ENCODE peak calls at places on chromosomes 3 and 15, in nine cellular contexts. One of them, this sample, is unnamed.
A peak's percentile ranks its signal among the peaks of the same experiment; 100 is the strongest.

GRCh38 chr3:15223684-15224575 is 17.9 kb downstream of the CAPN7 start:
- DNase-seq in Right ventricle myocardium superior: no peak
- DNase-seq in cardiac septum: no peak
- DNase-seq in stimulated activated CD4-positive, alpha-beta T cell treated with anti-CD3 and anti-CD28 coated beads, Interleukin-2, amount 100 ng/mL, for 48 hours: no peak
- DNase-seq in mesothelial cell of epicardium: no peak
- DNase-seq in activated effector memory CD4-positive, alpha-beta T cell treated with Interleukin-2 at 50 U/mL for 16 hours: no peak
- DNase-seq in H4: peak; percentile 23
- DNase-seq in nephron progenitor cell: no peak
- DNase-seq in heart left ventricle: no peak
- DNase-seq in this sample: no peak

GRCh38 chr15:78083687-78084358 is 6.3 kb upstream of the TBC1D2B start:
- DNase-seq in stimulated activated CD4-positive, alpha-beta T cell treated with anti-CD3 and anti-CD28 coated beads, Interleukin-2, amount 100 ng/mL, for 48 hours: no peak
- DNase-seq in nephron progenitor cell: no peak
- DNase-seq in activated effector memory CD4-positive, alpha-beta T cell treated with Interleukin-2 at 50 U/mL for 16 hours: no peak
- DNase-seq in Right ventricle myocardium superior: no peak
- DNase-seq in cardiac septum: no peak
- DNase-seq in H4: no peak
- DNase-seq in heart left ventricle: no peak
- DNase-seq in mesothelial cell of epicardium: no peak
- DNase-seq in this sample: no peak

GRCh38 chr15:32003558-32003957 is 26.8 kb upstream of the CHRNA7 start:
- DNase-seq in activated effector memory CD4-positive, alpha-beta T cell treated with Interleukin-2 at 50 U/mL for 16 hours: no peak
- DNase-seq in Right ventricle myocardium superior: no peak
- DNase-seq in nephron progenitor cell: no peak
- DNase-seq in cardiac septum: no peak
- DNase-seq in heart left ventricle: no peak
- DNase-seq in stimulated activated CD4-positive, alpha-beta T cell treated with anti-CD3 and anti-CD28 coated beads, Interleukin-2, amount 100 ng/mL, for 48 hours: no peak
- DNase-seq in H4: no peak
- DNase-seq in mesothelial cell of epicardium: no peak
- DNase-seq in this sample: no peak

GRCh38 chr15:67121725-67122600 is 56.6 kb downstream of the SMAD3 start:
- DNase-seq in Right ventricle myocardium superior: no peak
- DNase-seq in nephron progenitor cell: no peak
- DNase-seq in heart left ventricle: no peak
- DNase-seq in mesothelial cell of epicardium: no peak
- DNase-seq in activated effector memory CD4-positive, alpha-beta T cell treated with Interleukin-2 at 50 U/mL for 16 hours: no peak
- DNase-seq in stimulated activated CD4-positive, alpha-beta T cell treated with anti-CD3 and anti-CD28 coated beads, Interleukin-2, amount 100 ng/mL, for 48 hours: no peak
- DNase-seq in cardiac septum: no peak
- DNase-seq in H4: no peak
- DNase-seq in this sample: no peak

GRCh38 chr3:186368717-186369116 is 6.7 kb upstream of the DGKG start:
- DNase-seq in H4: no peak
- DNase-seq in nephron progenitor cell: no peak
- DNase-seq in heart left ventricle: no peak
- DNase-seq in activated effector memory CD4-positive, alpha-beta T cell treated with Interleukin-2 at 50 U/mL for 16 hours: no peak
- DNase-seq in stimulated activated CD4-positive, alpha-beta T cell treated with anti-CD3 and anti-CD28 coated beads, Interleukin-2, amount 100 ng/mL, for 48 hours: no peak
- DNase-seq in Right ventricle myocardium superior: no peak
- DNase-seq in cardiac septum: no peak
- DNase-seq in mesothelial cell of epicardium: no peak
- DNase-seq in this sample: no peak

GRCh38 chr15:78100886-78101285 is 8.5 kb downstream of the SH2D7 start:
- DNase-seq in mesothelial cell of epicardium: no peak
- DNase-seq in heart left ventricle: no peak
- DNase-seq in cardiac septum: no peak
- DNase-seq in activated effector memory CD4-positive, alpha-beta T cell treated with Interleukin-2 at 50 U/mL for 16 hours: no peak
- DNase-seq in nephron progenitor cell: no peak
- DNase-seq in stimulated activated CD4-positive, alpha-beta T cell treated with anti-CD3 and anti-CD28 coated beads, Interleukin-2, amount 100 ng/mL, for 48 hours: no peak
- DNase-seq in Right ventricle myocardium superior: no peak
- DNase-seq in H4: no peak
- DNase-seq in this sample: no peak

GRCh38 chr15:82789491-82789890 is 16.4 kb downstream of the FSD2 start:
- DNase-seq in Right ventricle myocardium superior: no peak
- DNase-seq in stimulated activated CD4-positive, alpha-beta T cell treated with anti-CD3 and anti-CD28 coated beads, Interleukin-2, amount 100 ng/mL, for 48 hours: no peak
- DNase-seq in heart left ventricle: no peak
- DNase-seq in nephron progenitor cell: no peak
- DNase-seq in H4: no peak
- DNase-seq in cardiac septum: no peak
- DNase-seq in activated effector memory CD4-positive, alpha-beta T cell treated with Interleukin-2 at 50 U/mL for 16 hours: no peak
- DNase-seq in mesothelial cell of epicardium: no peak
- DNase-seq in this sample: no peak

GRCh38 chr15:45458746-45459403 is 63.7 kb downstream of the SLC30A4 start:
- DNase-seq in mesothelial cell of epicardium: peak; percentile 57
- DNase-seq in H4: peak; percentile 33
- DNase-seq in nephron progenitor cell: peak; percentile 84
- DNase-seq in heart left ventricle: peak; percentile 44
- DNase-seq in cardiac septum: peak; percentile 81
- DNase-seq in Right ventricle myocardium superior: peak; percentile 71
- DNase-seq in stimulated activated CD4-positive, alpha-beta T cell treated with anti-CD3 and anti-CD28 coated beads, Interleukin-2, amount 100 ng/mL, for 48 hours: peak; percentile 86
- DNase-seq in activated effector memory CD4-positive, alpha-beta T cell treated with Interleukin-2 at 50 U/mL for 16 hours: peak; percentile 71
- DNase-seq in this sample: peak; percentile 78

GRCh38 chr3:194043516-194043915 is 92.4 kb upstream of the HES1 start:
- DNase-seq in activated effector memory CD4-positive, alpha-beta T cell treated with Interleukin-2 at 50 U/mL for 16 hours: no peak
- DNase-seq in stimulated activated CD4-positive, alpha-beta T cell treated with anti-CD3 and anti-CD28 coated beads, Interleukin-2, amount 100 ng/mL, for 48 hours: no peak
- DNase-seq in heart left ventricle: no peak
- DNase-seq in H4: no peak
- DNase-seq in cardiac septum: no peak
- DNase-seq in mesothelial cell of epicardium: no peak
- DNase-seq in nephron progenitor cell: no peak
- DNase-seq in Right ventricle myocardium superior: no peak
- DNase-seq in this sample: no peak

GRCh38 chr15:96334705-96335428 is 4.4 kb downstream of the NR2F2 start:
- DNase-seq in heart left ventricle: no peak
- DNase-seq in nephron progenitor cell: no peak
- DNase-seq in activated effector memory CD4-positive, alpha-beta T cell treated with Interleukin-2 at 50 U/mL for 16 hours: no peak
- DNase-seq in stimulated activated CD4-positive, alpha-beta T cell treated with anti-CD3 and anti-CD28 coated beads, Interleukin-2, amount 100 ng/mL, for 48 hours: no peak
- DNase-seq in H4: no peak
- DNase-seq in mesothelial cell of epicardium: no peak
- DNase-seq in cardiac septum: no peak
- DNase-seq in Right ventricle myocardium superior: no peak
- DNase-seq in this sample: no peak

GRCh38 chr3:51982352-51982837 is 940 bp upstream of the ACY1 start:
- DNase-seq in cardiac septum: no peak
- DNase-seq in heart left ventricle: no peak
- DNase-seq in mesothelial cell of epicardium: no peak
- DNase-seq in nephron progenitor cell: no peak
- DNase-seq in H4: peak; percentile 23
- DNase-seq in activated effector memory CD4-positive, alpha-beta T cell treated with Interleukin-2 at 50 U/mL for 16 hours: no peak
- DNase-seq in stimulated activated CD4-positive, alpha-beta T cell treated with anti-CD3 and anti-CD28 coated beads, Interleukin-2, amount 100 ng/mL, for 48 hours: no peak
- DNase-seq in Right ventricle myocardium superior: no peak
- DNase-seq in this sample: no peak

GRCh38 chr15:70378126-70379031 is 280.7 kb upstream of the TLE3 start:
- DNase-seq in nephron progenitor cell: no peak
- DNase-seq in cardiac septum: peak; percentile 47
- DNase-seq in Right ventricle myocardium superior: no peak
- DNase-seq in heart left ventricle: no peak
- DNase-seq in stimulated activated CD4-positive, alpha-beta T cell treated with anti-CD3 and anti-CD28 coated beads, Interleukin-2, amount 100 ng/mL, for 48 hours: no peak
- DNase-seq in activated effector memory CD4-positive, alpha-beta T cell treated with Interleukin-2 at 50 U/mL for 16 hours: no peak
- DNase-seq in H4: no peak
- DNase-seq in mesothelial cell of epicardium: no peak
- DNase-seq in this sample: no peak

GRCh38 chr3:196842567-196843434 is 24.9 kb upstream of the SENP5 start:
- DNase-seq in H4: no peak
- DNase-seq in nephron progenitor cell: no peak
- DNase-seq in cardiac septum: no peak
- DNase-seq in stimulated activated CD4-positive, alpha-beta T cell treated with anti-CD3 and anti-CD28 coated beads, Interleukin-2, amount 100 ng/mL, for 48 hours: no peak
- DNase-seq in activated effector memory CD4-positive, alpha-beta T cell treated with Interleukin-2 at 50 U/mL for 16 hours: no peak
- DNase-seq in heart left ventricle: no peak
- DNase-seq in Right ventricle myocardium superior: no peak
- DNase-seq in mesothelial cell of epicardium: no peak
- DNase-seq in this sample: no peak

GRCh38 chr15:42020713-42021273 is at the start of gene PLA2G4E:
- DNase-seq in H4: no peak
- DNase-seq in activated effector memory CD4-positive, alpha-beta T cell treated with Interleukin-2 at 50 U/mL for 16 hours: no peak
- DNase-seq in cardiac septum: no peak
- DNase-seq in stimulated activated CD4-positive, alpha-beta T cell treated with anti-CD3 and anti-CD28 coated beads, Interleukin-2, amount 100 ng/mL, for 48 hours: no peak
- DNase-seq in mesothelial cell of epicardium: no peak
- DNase-seq in nephron progenitor cell: no peak
- DNase-seq in Right ventricle myocardium superior: no peak
- DNase-seq in heart left ventricle: no peak
- DNase-seq in this sample: no peak